ENCODE peak calls at places on chromosomes 11 and 22, in four cellular contexts. U is K562, R is GM12878, G is HepG2. A is an unnamed sample.

GRCh38 chr11:44595964-44596381 is 30.5 kb downstream of the CD82 start:
- DNase-seq in U (no peak), R (no peak), G (no peak), A (no peak)

GRCh38 chr11:125701858-125702621 is 21.4 kb upstream of the ACRV1 start:
- DNase-seq in U (no peak), R (no peak), G (no peak), A (no peak)

GRCh38 chr11:116230453-116230852 is 542.3 kb downstream of the BUD13 start:
- DNase-seq in U (no peak), R (no peak), G (no peak), A (no peak)

GRCh38 chr11:35907648-35908431 is 36.0 kb upstream of the LDLRAD3 start:
- DNase-seq in U (no peak), R (peak), G (no peak), A (no peak)

GRCh38 chr11:126834149-126834548 is 166.4 kb downstream of the KIRREL3 start:
- DNase-seq in U (peak), R (no peak), G (no peak), A (no peak)

GRCh38 chr11:92948116-92948515 is 21.3 kb upstream of the MTNR1B start:
- DNase-seq in U (no peak), R (no peak), G (peak), A (no peak)

GRCh38 chr11:69919659-69920499 is 100.7 kb upstream of the FGF3 start:
- DNase-seq in U (no peak), R (no peak), G (no peak), A (no peak)

GRCh38 chr11:77547863-77548551 is 41.7 kb upstream of the AQP11 start:
- DNase-seq in U (peak), R (peak), G (peak), A (peak)

GRCh38 chr22:46922037-46922436 is 159.6 kb downstream of the TBC1D22A start:
- DNase-seq in U (no peak), R (no peak), G (no peak), A (no peak)

GRCh38 chr11:101195294-101195693 is 65.7 kb upstream of the PGR start:
- DNase-seq in U (no peak), R (no peak), G (no peak), A (no peak)

GRCh38 chr22:47806894-47807293 is 1044.4 kb downstream of the TBC1D22A start:
- DNase-seq in U (no peak), R (no peak), G (no peak), A (no peak)

GRCh38 chr11:77294040-77294439 is 7.4 kb downstream of the GDPD4 start:
- DNase-seq in U (no peak), R (no peak), G (no peak), A (no peak)

GRCh38 chr11:17013548-17014320 is 480 bp downstream of the PLEKHA7 start:
- DNase-seq in U (no peak), R (no peak), G (peak), A (peak)

GRCh38 chr11:116830184-116830912 is 641 bp downstream of the APOC3 start:
- DNase-seq in U (no peak), R (no peak), G (no peak), A (no peak)

GRCh38 chr11:45092901-45093760 is 53.3 kb upstream of the PRDM11 start:
- DNase-seq in U (no peak), R (no peak), G (no peak), A (no peak)

GRCh38 chr22:21074092-21074715 is 28.5 kb downstream of the LRRC74B start:
- DNase-seq in U (no peak), R (no peak), G (no peak), A (no peak)

GRCh38 chr11:79415411-79415810 is 25.4 kb downstream of the TENM4 start:
- DNase-seq in U (no peak), R (no peak), G (no peak), A (no peak)

GRCh38 chr11:26730711-26731460 is 9.0 kb upstream of the SLC5A12 start:
- DNase-seq in U (no peak), R (no peak), G (no peak), A (no peak)

GRCh38 chr11:32168924-32169323 is 78.0 kb downstream of the RCN1 start:
- DNase-seq in U (no peak), R (no peak), G (no peak), A (no peak)

GRCh38 chr11:32173977-32174376 is 83.1 kb downstream of the RCN1 start:
- DNase-seq in U (no peak), R (no peak), G (no peak), A (no peak)

GRCh38 chr11:32172771-32173170 is 81.9 kb downstream of the RCN1 start:
- DNase-seq in U (no peak), R (no peak), G (no peak), A (no peak)

GRCh38 chr11:32176223-32176811 is 85.4 kb downstream of the RCN1 start:
- DNase-seq in U (peak), R (peak), G (peak), A (peak)

GRCh38 chr11:32173435-32173834 is 82.6 kb downstream of the RCN1 start:
- DNase-seq in U (peak), R (no peak), G (peak), A (peak)
- TF ChIP-seq TARDBP in U (no peak), R (no peak), G (no peak), A (no peak)

GRCh38 chr11:88122956-88123355 is 52.3 kb downstream of the RAB38 start:
- DNase-seq in U (no peak), R (no peak), G (no peak), A (no peak)
- TF ChIP-seq TARDBP in U (no peak), R (no peak), G (no peak), A (no peak)

DNA sequence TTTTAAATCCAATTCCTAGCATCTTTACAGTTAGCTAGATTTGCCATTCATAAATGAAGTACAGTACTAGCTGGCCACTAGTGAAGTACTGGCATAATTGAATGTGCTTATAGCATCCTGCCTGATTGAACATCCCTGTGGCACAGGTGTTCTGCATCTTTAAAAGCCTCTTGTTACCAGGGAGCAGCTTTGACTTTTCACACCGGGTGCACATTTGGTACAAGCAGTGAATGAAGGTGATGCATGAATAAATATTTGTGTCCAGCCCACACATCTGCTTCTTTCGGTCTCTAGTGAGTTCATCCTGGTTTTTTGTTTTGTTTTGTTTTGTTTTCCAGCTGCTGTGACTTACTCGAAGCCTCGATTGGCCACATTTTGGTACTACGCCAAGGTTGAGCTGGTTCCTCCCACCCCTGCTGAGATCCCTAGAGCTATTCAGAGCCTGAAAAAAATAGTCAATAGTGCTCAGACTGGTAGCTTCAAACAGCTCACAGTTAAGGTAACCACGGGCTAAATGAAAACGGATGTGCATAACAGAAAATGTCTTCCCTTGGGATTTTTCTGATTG is 5.3 kb downstream of the ATP5MG start:
- DNase-seq in U (no peak), R (peak), G (no peak), A (no peak)
- TF ChIP-seq TARDBP in U (no peak), R (no peak), G (no peak), A (no peak)

DNA sequence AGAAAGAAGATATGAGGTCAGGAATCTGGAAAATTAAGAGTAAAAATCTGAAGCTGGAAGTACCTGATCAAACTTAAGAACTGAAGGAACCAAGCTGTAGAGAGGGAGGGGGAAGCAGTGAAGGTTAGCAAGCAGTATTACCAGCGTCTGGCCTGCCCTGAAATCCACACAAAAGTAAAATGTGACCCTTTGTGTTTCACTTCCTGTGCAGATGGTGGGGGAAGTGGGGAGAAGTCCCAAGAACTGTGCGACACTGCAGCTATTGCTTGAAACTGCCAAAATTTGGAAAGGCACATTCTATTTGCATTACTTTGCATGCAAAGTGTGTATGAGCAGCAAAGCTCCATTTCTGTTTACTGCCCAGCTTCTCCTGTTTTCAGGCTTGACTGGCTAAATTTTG is 72.1 kb upstream of the BMAL1 start:
- DNase-seq in U (no peak), R (peak), G (no peak), A (no peak)
- TF ChIP-seq TARDBP in U (no peak), R (no peak), G (no peak), A (no peak)

GRCh38 chr22:49582171-49582570 is 245.5 kb downstream of the BRD1 start:
- DNase-seq in U (no peak), R (no peak), G (no peak), A (no peak)
- TF ChIP-seq TARDBP in U (no peak), R (no peak), G (no peak), A (no peak)

DNA sequence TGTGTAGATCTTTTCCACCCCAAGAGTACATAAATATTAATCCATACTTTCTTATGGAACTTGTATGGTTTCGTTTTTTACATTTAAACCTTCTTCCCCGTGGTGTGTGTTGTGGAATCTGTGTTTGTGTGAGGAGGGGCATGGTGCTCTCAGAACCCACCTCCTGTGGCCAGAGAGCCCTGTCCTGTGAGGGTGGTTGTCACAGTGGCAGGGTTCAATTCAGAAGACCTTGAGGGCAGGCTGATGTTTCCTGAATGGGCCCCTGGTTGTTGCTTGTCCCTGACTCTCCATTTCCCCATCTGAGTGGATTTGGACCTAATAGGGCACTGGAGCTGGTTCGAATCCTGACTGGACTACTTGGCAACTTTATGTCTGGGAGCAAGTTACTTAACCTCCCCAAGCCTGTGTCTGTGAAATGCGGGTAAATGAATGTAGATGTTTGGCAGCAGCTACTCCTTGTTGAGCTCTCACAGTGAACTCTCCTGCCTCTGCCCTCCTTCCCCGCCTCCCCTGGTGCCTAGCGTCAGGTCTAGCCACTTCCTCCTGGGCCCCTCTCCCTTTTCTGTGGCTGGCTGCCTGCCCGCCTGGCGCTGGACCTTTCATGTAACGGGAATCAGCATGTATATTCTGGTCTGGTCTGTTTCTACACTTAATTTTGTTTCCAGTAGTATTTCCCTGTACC is 7.3 kb downstream of the NEAT1 start:
- DNase-seq in U (peak), R (no peak), G (no peak), A (no peak)
- TF ChIP-seq TARDBP in U (peak), R (peak), G (peak), A (no peak)

DNA sequence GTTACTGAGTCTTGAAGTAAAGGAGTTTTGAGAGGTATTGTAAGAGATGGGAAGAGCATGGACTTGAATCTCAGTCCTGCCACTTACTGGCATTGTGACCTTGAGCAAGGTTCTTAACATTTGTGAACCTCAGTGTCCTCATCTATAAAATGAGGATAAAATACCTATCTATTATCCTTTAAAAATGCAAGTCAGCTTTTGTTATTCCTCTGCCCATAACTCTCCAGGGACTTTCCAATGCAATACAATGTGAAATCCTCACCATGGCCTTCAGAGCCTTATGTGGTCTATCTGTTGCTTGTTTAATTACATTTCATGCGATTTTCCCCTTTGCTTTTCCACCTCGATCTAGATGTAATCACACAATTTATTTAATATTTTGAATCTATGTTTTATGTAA is 9.1 kb downstream of the TMEM135 start:
- DNase-seq in U (no peak), R (no peak), G (no peak), A (no peak)
- TF ChIP-seq TARDBP in U (no peak), R (no peak), G (no peak), A (no peak)

GRCh38 chr11:67250059-67251043 is 15.9 kb upstream of the GRK2 start:
- DNase-seq in U (no peak), R (no peak), G (no peak), A (no peak)

GRCh38 chr11:67254768-67255167 is 11.5 kb upstream of the GRK2 start:
- DNase-seq in U (no peak), R (no peak), G (no peak), A (no peak)

GRCh38 chr11:67251841-67252240 is 14.4 kb upstream of the GRK2 start:
- DNase-seq in U (no peak), R (no peak), G (no peak), A (no peak)

GRCh38 chr11:67253872-67254624 is 12.2 kb upstream of the GRK2 start:
- DNase-seq in U (no peak), R (no peak), G (no peak), A (no peak)

GRCh38 chr11:67252831-67253239 is 13.4 kb upstream of the GRK2 start:
- DNase-seq in U (no peak), R (no peak), G (no peak), A (no peak)
- TF ChIP-seq TARDBP in U (no peak), R (no peak), G (no peak), A (no peak)